ENCODE peak calls at places on chromosome 21, in eight cellular contexts. One of them, this sample, is unnamed.

GRCh38 chr21:45095505-45095904 is 21.1 kb downstream of the ADARB1 start:
- DNase-seq in body of pancreas: no peak
- DNase-seq in endodermal cell: no peak
- DNase-seq in heart right ventricle: no peak
- DNase-seq in psoas muscle: no peak
- DNase-seq in pancreas: no peak
- DNase-seq in CD8-positive, alpha-beta memory T cell: no peak
- DNase-seq in heart left ventricle: no peak
- DNase-seq in this sample: no peak

GRCh38 chr21:36125513-36126121 is 9.3 kb upstream of the CBR3 start:
- DNase-seq in body of pancreas: peak; percentile 64
- DNase-seq in endodermal cell: peak; percentile 79
- DNase-seq in heart right ventricle: peak; percentile 45
- DNase-seq in psoas muscle: peak; percentile 66
- DNase-seq in pancreas: no peak
- DNase-seq in CD8-positive, alpha-beta memory T cell: peak; percentile 35
- DNase-seq in heart left ventricle: peak; percentile 32
- DNase-seq in this sample: peak; percentile 56

GRCh38 chr21:42518216-42518615 is 4.6 kb downstream of the SLC37A1 start:
- DNase-seq in body of pancreas: no peak
- DNase-seq in endodermal cell: peak; percentile 38
- DNase-seq in heart right ventricle: no peak
- DNase-seq in psoas muscle: no peak
- DNase-seq in pancreas: no peak
- DNase-seq in CD8-positive, alpha-beta memory T cell: no peak
- DNase-seq in heart left ventricle: no peak
- DNase-seq in this sample: no peak

GRCh38 chr21:25564349-25564948 is 42.8 kb downstream of the MRPL39 start:
- DNase-seq in body of pancreas: no peak
- DNase-seq in endodermal cell: no peak
- DNase-seq in heart right ventricle: no peak
- DNase-seq in psoas muscle: no peak
- DNase-seq in pancreas: no peak
- DNase-seq in CD8-positive, alpha-beta memory T cell: no peak
- DNase-seq in heart left ventricle: no peak
- DNase-seq in this sample: no peak

GRCh38 chr21:46634966-46635323 is 529 bp upstream of the PRMT2 start:
- DNase-seq in body of pancreas: peak; percentile 73
- DNase-seq in endodermal cell: no peak
- DNase-seq in heart right ventricle: peak; percentile 74
- DNase-seq in psoas muscle: no peak
- DNase-seq in pancreas: no peak
- DNase-seq in CD8-positive, alpha-beta memory T cell: peak; percentile 22
- DNase-seq in heart left ventricle: peak; percentile 69
- DNase-seq in this sample: peak; percentile 56

GRCh38 chr21:16330340-16331319 is 600.8 kb downstream of the USP25 start:
- DNase-seq in body of pancreas: peak; percentile 56
- DNase-seq in endodermal cell: no peak
- DNase-seq in heart right ventricle: peak; percentile 65
- DNase-seq in psoas muscle: no peak
- DNase-seq in pancreas: no peak
- DNase-seq in CD8-positive, alpha-beta memory T cell: no peak
- DNase-seq in heart left ventricle: no peak
- DNase-seq in this sample: peak; percentile 27

GRCh38 chr21:45041351-45041805 is 33.0 kb upstream of the ADARB1 start:
- DNase-seq in body of pancreas: peak; percentile 67
- DNase-seq in endodermal cell: no peak
- DNase-seq in heart right ventricle: no peak
- DNase-seq in psoas muscle: peak; percentile 91
- DNase-seq in pancreas: peak; percentile 59
- DNase-seq in CD8-positive, alpha-beta memory T cell: no peak
- DNase-seq in heart left ventricle: no peak
- DNase-seq in this sample: no peak

GRCh38 chr21:43269461-43269860 is 100.7 kb downstream of the CRYAA start:
- DNase-seq in body of pancreas: no peak
- DNase-seq in endodermal cell: peak; percentile 81
- DNase-seq in heart right ventricle: no peak
- DNase-seq in psoas muscle: peak; percentile 31
- DNase-seq in pancreas: peak; percentile 48
- DNase-seq in CD8-positive, alpha-beta memory T cell: peak; percentile 24
- DNase-seq in heart left ventricle: no peak
- DNase-seq in this sample: no peak

DNA sequence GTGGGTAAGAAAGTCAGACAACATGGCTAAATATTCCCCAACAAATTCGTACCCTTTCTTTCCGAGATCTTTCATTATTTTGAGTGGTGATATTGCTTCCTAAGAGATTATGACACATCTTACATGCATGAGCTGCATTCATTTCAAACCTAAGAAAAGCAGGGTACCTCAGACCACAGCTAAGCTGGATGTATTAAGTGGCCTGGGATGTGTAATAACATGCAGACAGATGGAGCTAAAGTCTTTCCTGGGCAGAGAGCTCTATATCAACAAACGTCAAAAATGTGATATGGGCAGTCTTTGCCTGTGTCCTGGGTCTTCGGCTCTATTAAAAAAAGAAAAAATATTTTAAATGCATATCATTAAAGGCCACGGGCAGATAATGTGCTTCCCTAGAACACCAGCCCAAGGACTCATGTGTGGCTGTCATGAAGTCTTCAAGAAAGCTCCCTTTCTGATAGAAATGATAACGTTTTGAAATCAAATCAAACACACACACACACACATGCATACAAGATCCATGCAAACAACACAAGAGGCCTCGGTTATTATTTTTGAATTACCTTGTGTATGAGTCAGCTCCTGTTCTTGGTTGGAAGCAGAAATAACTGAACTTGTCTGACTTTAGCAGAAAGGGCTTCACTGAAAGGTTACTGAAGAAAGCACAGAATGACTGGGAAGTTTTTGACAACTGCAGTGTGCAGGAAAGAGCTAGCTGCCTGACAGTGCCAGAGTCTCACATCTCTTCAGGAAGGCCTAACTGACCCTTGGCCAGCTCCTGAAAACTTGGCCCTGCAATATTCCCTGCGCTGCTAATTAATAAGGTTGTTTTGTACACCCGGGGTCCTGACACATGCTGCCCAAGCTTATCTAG is 231.2 kb downstream of the DSCAM start:
- DNase-seq in body of pancreas: no peak
- DNase-seq in endodermal cell: no peak
- DNase-seq in heart right ventricle: no peak
- DNase-seq in psoas muscle: no peak
- DNase-seq in pancreas: no peak
- DNase-seq in CD8-positive, alpha-beta memory T cell: no peak
- DNase-seq in heart left ventricle: no peak
- DNase-seq in this sample: no peak
- H3K27ac ChIP-seq in body of pancreas: no peak overlapping the region
- H3K27ac ChIP-seq in endodermal cell: no peak overlapping the region
- H3K27ac ChIP-seq in heart right ventricle: no peak overlapping the region
- H3K27ac ChIP-seq in psoas muscle: no peak overlapping the region
- H3K27ac ChIP-seq in pancreas: no peak overlapping the region
- H3K27ac ChIP-seq in CD8-positive, alpha-beta memory T cell: no peak overlapping the region
- H3K27ac ChIP-seq in heart left ventricle: no peak overlapping the region
- H3K27ac ChIP-seq in this sample: no peak overlapping the region

GRCh38 chr21:38790038-38790437 is 15.7 kb upstream of the ETS2 start:
- DNase-seq in body of pancreas: no peak
- DNase-seq in endodermal cell: no peak
- DNase-seq in heart right ventricle: no peak
- DNase-seq in psoas muscle: no peak
- DNase-seq in pancreas: no peak
- DNase-seq in CD8-positive, alpha-beta memory T cell: no peak
- DNase-seq in heart left ventricle: no peak
- DNase-seq in this sample: peak; percentile 83
- H3K4me1 ChIP-seq in body of pancreas: peaks cover 23% of the 10 kb centered on the region
- H3K4me1 ChIP-seq in endodermal cell: peaks cover 10% of the 10 kb centered on the region
- H3K4me1 ChIP-seq in heart right ventricle: no peaks in the 10 kb centered on the region
- H3K4me1 ChIP-seq in psoas muscle: no peaks in the 10 kb centered on the region
- H3K4me1 ChIP-seq in pancreas: peaks cover 8% of the 10 kb centered on the region
- H3K4me1 ChIP-seq in CD8-positive, alpha-beta memory T cell: no peaks in the 10 kb centered on the region
- H3K4me1 ChIP-seq in heart left ventricle: no peaks in the 10 kb centered on the region
- H3K4me1 ChIP-seq in this sample: peaks cover 8% of the 10 kb centered on the region

DNA sequence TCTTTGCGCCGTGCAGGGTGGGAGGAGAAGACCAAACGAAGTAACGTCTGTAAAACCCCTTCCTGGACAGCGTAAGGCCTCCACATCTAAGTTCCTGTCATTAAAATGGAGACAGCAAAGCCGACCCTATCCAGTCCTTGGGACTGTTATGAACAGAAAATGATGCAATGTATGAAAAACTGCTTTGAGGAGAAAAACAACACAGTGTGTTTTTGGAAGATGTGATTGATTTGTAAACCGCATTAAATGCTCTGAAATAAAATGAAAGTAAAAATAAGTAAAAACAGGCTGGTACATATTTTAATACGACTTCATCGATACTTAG is 827 bp upstream of the URB1 start:
- DNase-seq in body of pancreas: no peak
- DNase-seq in endodermal cell: no peak
- DNase-seq in heart right ventricle: no peak
- DNase-seq in psoas muscle: no peak
- DNase-seq in pancreas: no peak
- DNase-seq in CD8-positive, alpha-beta memory T cell: no peak
- DNase-seq in heart left ventricle: no peak
- DNase-seq in this sample: no peak
- H3K4me3 ChIP-seq in body of pancreas: peak overlapping the region; percentile 98
- H3K4me3 ChIP-seq in endodermal cell: peak overlapping the region; percentile 89
- H3K4me3 ChIP-seq in heart right ventricle: peak overlapping the region; percentile 82
- H3K4me3 ChIP-seq in psoas muscle: peak overlapping the region; percentile 95
- H3K4me3 ChIP-seq in pancreas: peak overlapping the region; percentile 86
- H3K4me3 ChIP-seq in CD8-positive, alpha-beta memory T cell: peak overlapping the region; percentile 83
- H3K4me3 ChIP-seq in heart left ventricle: peak overlapping the region; percentile 79
- H3K4me3 ChIP-seq in this sample: peak overlapping the region; percentile 79

GRCh38 chr21:33642027-33642895 is at the start of gene ITSN1:
- DNase-seq in body of pancreas: peak; percentile 99
- DNase-seq in endodermal cell: peak; percentile 100
- DNase-seq in heart right ventricle: peak; percentile 100
- DNase-seq in psoas muscle: peak; percentile 100
- DNase-seq in pancreas: peak; percentile 99
- DNase-seq in CD8-positive, alpha-beta memory T cell: peak; percentile 100
- DNase-seq in heart left ventricle: peak; percentile 100
- DNase-seq in this sample: peak; percentile 100
- H3K27ac ChIP-seq in body of pancreas: peak within 1 kb of the TSS; percentile 88
- H3K27ac ChIP-seq in endodermal cell: peak within 1 kb of the TSS; percentile 90
- H3K27ac ChIP-seq in heart right ventricle: peak within 1 kb of the TSS; percentile 85
- H3K27ac ChIP-seq in psoas muscle: peak within 1 kb of the TSS; percentile 79
- H3K27ac ChIP-seq in pancreas: peak within 1 kb of the TSS; percentile 87
- H3K27ac ChIP-seq in CD8-positive, alpha-beta memory T cell: peak within 1 kb of the TSS; percentile 87
- H3K27ac ChIP-seq in heart left ventricle: peak within 1 kb of the TSS; percentile 86
- H3K27ac ChIP-seq in this sample: peak within 1 kb of the TSS; percentile 91

This sample was measured in small intestine.